ENCODE peak calls at places on chromosomes 11 and 22, in six cellular contexts. D is fibroblast of mammary gland; L is esophagus muscularis mucosa; U is adrenal gland; N is stimulated activated CD4-positive, alpha-beta T cell treated with anti-CD3 and anti-CD28 coated beads, Interleukin-15, amount 100 ng/mL, for 1 hour; C is NCI-H1105. J is an unnamed sample.

GRCh38 chr11:63472372-63472771 is 18.6 kb downstream of the PLAAT5 start:
- DNase-seq in D (no peak), L (no peak), U (no peak), N (no peak), C (no peak), J (no peak)

GRCh38 chr11:79182794-79183193 is 258.0 kb downstream of the TENM4 start:
- DNase-seq in D (peak), L (no peak), U (no peak), N (no peak), C (no peak), J (no peak)

GRCh38 chr11:10878408-10879214 is 20.8 kb upstream of the ZBED5 start:
- DNase-seq in D (peak), L (no peak), U (no peak), N (no peak), C (peak), J (peak)

GRCh38 chr11:45833761-45834160 is 13.5 kb upstream of the CRY2 start:
- DNase-seq in D (no peak), L (no peak), U (peak), N (no peak), C (no peak), J (no peak)

GRCh38 chr11:88482871-88483301 is 145.3 kb upstream of the CTSC start:
- DNase-seq in D (peak), L (no peak), U (no peak), N (no peak), C (no peak), J (no peak)

GRCh38 chr11:2912498-2912897 is 16.7 kb downstream of the PHLDA2 start:
- DNase-seq in D (peak), L (no peak), U (no peak), N (no peak), C (no peak), J (peak)

GRCh38 chr22:47623056-47623739 is 860.7 kb downstream of the TBC1D22A start:
- DNase-seq in D (no peak), L (peak), U (no peak), N (no peak), C (no peak), J (no peak)

GRCh38 chr22:17780116-17780740 is 6.0 kb upstream of the BID start:
- DNase-seq in D (no peak), L (no peak), U (no peak), N (no peak), C (no peak), J (no peak)

GRCh38 chr11:47148903-47149535 is 27.7 kb downstream of the ARFGAP2 start:
- DNase-seq in D (no peak), L (no peak), U (no peak), N (no peak), C (peak), J (peak)

GRCh38 chr22:42969348-42969975 is 45.5 kb downstream of the PACSIN2 start:
- DNase-seq in D (peak), L (no peak), U (no peak), N (no peak), C (no peak), J (no peak)

GRCh38 chr22:47008208-47008885 is 245.9 kb downstream of the TBC1D22A start:
- DNase-seq in D (no peak), L (no peak), U (no peak), N (no peak), C (no peak), J (no peak)

GRCh38 chr11:2579315-2580060 is 120.3 kb downstream of the KCNQ1OT1 start:
- DNase-seq in D (no peak), L (no peak), U (peak), N (no peak), C (no peak), J (peak)

GRCh38 chr22:45884201-45885067 is 92.5 kb downstream of the WNT7B start:
- DNase-seq in D (no peak), L (no peak), U (no peak), N (no peak), C (no peak), J (no peak)

GRCh38 chr11:116513894-116514293 is 258.9 kb downstream of the BUD13 start:
- DNase-seq in D (peak), L (no peak), U (peak), N (no peak), C (no peak), J (peak)

GRCh38 chr11:47495856-47496217 is 46.9 kb upstream of the RAPSN start:
- DNase-seq in D (no peak), L (no peak), U (no peak), N (no peak), C (no peak), J (no peak)

GRCh38 chr11:36333897-36334296 is 37.8 kb downstream of the PRR5L start:
- DNase-seq in D (peak), L (peak), U (no peak), N (no peak), C (no peak), J (no peak)

GRCh38 chr22:39087881-39088687 is 9.0 kb upstream of the APOBEC3H start:
- DNase-seq in D (no peak), L (no peak), U (peak), N (no peak), C (no peak), J (peak)

GRCh38 chr11:34631737-34632104 is 10.8 kb downstream of the EHF start:
- DNase-seq in D (no peak), L (no peak), U (peak), N (no peak), C (no peak), J (peak)

GRCh38 chr11:64164392-64165312 is 1.3 kb downstream of the MACROD1 start:
- DNase-seq in D (no peak), L (no peak), U (no peak), N (no peak), C (no peak), J (peak)

GRCh38 chr11:69811431-69811830 is 7.8 kb downstream of the FGF3 start:
- DNase-seq in D (no peak), L (no peak), U (no peak), N (no peak), C (no peak), J (no peak)

GRCh38 chr11:96579642-96580041 is 189.8 kb downstream of the JRKL start:
- DNase-seq in D (no peak), L (no peak), U (no peak), N (no peak), C (no peak), J (no peak)

GRCh38 chr22:19849800-19850481 is 4.7 kb downstream of the GNB1L start:
- DNase-seq in D (no peak), L (no peak), U (no peak), N (no peak), C (no peak), J (peak)

GRCh38 chr11:34330653-34331052 is 27.2 kb downstream of the ABTB2 start:
- DNase-seq in D (no peak), L (no peak), U (no peak), N (no peak), C (no peak), J (no peak)

GRCh38 chr11:2814751-2815150 is 70.8 kb downstream of the CDKN1C start:
- DNase-seq in D (no peak), L (no peak), U (no peak), N (no peak), C (no peak), J (no peak)

GRCh38 chr11:11056749-11057471 is 199.1 kb upstream of the ZBED5 start:
- DNase-seq in D (no peak), L (no peak), U (no peak), N (no peak), C (no peak), J (no peak)

GRCh38 chr11:65132238-65132987 is 1.9 kb downstream of the SYVN1 start:
- DNase-seq in D (no peak), L (no peak), U (no peak), N (no peak), C (no peak), J (no peak)

GRCh38 chr11:19711911-19712280 is 741 bp upstream of the NAV2 start:
- DNase-seq in D (no peak), L (no peak), U (no peak), N (no peak), C (no peak), J (peak)

GRCh38 chr22:23894710-23895598 is 771 bp downstream of the MIF start:
- DNase-seq in D (peak), L (no peak), U (peak), N (peak), C (peak), J (peak)

GRCh38 chr22:48507595-48508350 is 1319.9 kb downstream of the BRD1 start:
- DNase-seq in D (no peak), L (no peak), U (no peak), N (no peak), C (no peak), J (no peak)

GRCh38 chr22:33328789-33329296 is 270.7 kb upstream of the SYN3 start:
- DNase-seq in D (peak), L (no peak), U (no peak), N (no peak), C (no peak), J (no peak)

GRCh38 chr11:128497057-128497957 is 90.1 kb downstream of the ETS1 start:
- DNase-seq in D (peak), L (no peak), U (peak), N (no peak), C (no peak), J (peak)

GRCh38 chr11:134407321-134407828 is 4.7 kb downstream of the B3GAT1 start:
- DNase-seq in D (no peak), L (no peak), U (no peak), N (no peak), C (no peak), J (no peak)

GRCh38 chr11:134126197-134126822 is 57.4 kb downstream of the JAM3 start:
- DNase-seq in D (peak), L (peak), U (peak), N (no peak), C (no peak), J (no peak)

GRCh38 chr22:19723165-19723989 is at the start of gene GP1BB:
- DNase-seq in D (no peak), L (no peak), U (no peak), N (peak), C (peak), J (peak)

GRCh38 chr11:8357891-8358566 is 94.4 kb upstream of the LMO1 start:
- DNase-seq in D (no peak), L (no peak), U (no peak), N (no peak), C (no peak), J (no peak)